ENCODE peak calls at places on chromosome 18, in seven cellular contexts. M, P, Q, K, U, F and L are unnamed samples.
A peak's percentile ranks its signal among the peaks of the same experiment; 100 is the strongest.

GRCh38 chr18:48836231-48836805 is 114.4 kb downstream of the SMAD7 start:
- DNase-seq in P (no peak), F (peak; percentile 40), K (no peak), Q (no peak), M (no peak), U (no peak), L (no peak)

GRCh38 chr18:24063121-24063731 is 48.7 kb downstream of the TTC39C start:
- DNase-seq in M (no peak), Q (no peak), U (peak; percentile 52), K (no peak), F (no peak), P (no peak), L (no peak)

GRCh38 chr18:51330148-51330547 is 132.7 kb upstream of the MEX3C start:
- DNase-seq in Q (no peak), M (no peak), K (no peak), F (no peak), U (peak; percentile 16), P (no peak), L (no peak)

GRCh38 chr18:49021433-49022129 is 70.8 kb upstream of the SMAD7 start:
- DNase-seq in U (peak; percentile 73), K (peak; percentile 84), F (peak; percentile 90), P (peak; percentile 40), Q (no peak), M (no peak), L (no peak)

GRCh38 chr18:41311571-41312240 is 643.3 kb upstream of the PIK3C3 start:
- DNase-seq in M (no peak), U (no peak), Q (no peak), F (no peak), K (no peak), P (no peak), L (no peak)

GRCh38 chr18:12304351-12305210 is 3.5 kb upstream of the TUBB6 start:
- DNase-seq in K (no peak), U (peak; percentile 93), Q (no peak), F (no peak), P (no peak), M (no peak), L (no peak)

GRCh38 chr18:58536534-58537271 is 92.2 kb downstream of the ALPK2 start:
- DNase-seq in F (no peak), U (no peak), P (no peak), K (peak; percentile 88), Q (no peak), M (no peak), L (no peak)

GRCh38 chr18:32095571-32096229 is 4.0 kb downstream of the RNF138 start:
- DNase-seq in P (no peak), K (no peak), F (no peak), M (no peak), Q (no peak), U (no peak), L (no peak)

GRCh38 chr18:76274470-76275289 is 220.4 kb downstream of the ZNF516 start:
- DNase-seq in K (peak; percentile 49), P (peak; percentile 85), M (no peak), Q (no peak), F (no peak), U (peak; percentile 8), L (no peak)

GRCh38 chr18:49839012-49839411 is 25.7 kb upstream of the ACAA2 start:
- DNase-seq in U (peak; percentile 73), M (no peak), K (no peak), P (no peak), Q (no peak), F (no peak), L (no peak)

GRCh38 chr18:48728204-48728833 is 189.5 kb downstream of the CTIF start:
- DNase-seq in K (no peak), P (no peak), Q (no peak), M (no peak), F (no peak), U (peak; percentile 83), L (no peak)

GRCh38 chr18:50654211-50654610 is 94.3 kb downstream of the MAPK4 start:
- DNase-seq in M (no peak), U (no peak), F (no peak), Q (no peak), P (no peak), K (no peak), L (no peak)

GRCh38 chr18:11962586-11962985 is 18.7 kb upstream of the IMPA2 start:
- DNase-seq in F (no peak), U (no peak), P (no peak), K (no peak), M (no peak), Q (no peak), L (no peak)

GRCh38 chr18:36188912-36189311 is 1.6 kb downstream of the MOCOS start:
- DNase-seq in Q (no peak), F (no peak), U (no peak), M (no peak), K (no peak), P (peak; percentile 31), L (no peak)

GRCh38 chr18:55981712-55982475 is 393.9 kb upstream of the TCF4 start:
- DNase-seq in P (no peak), F (no peak), U (no peak), M (no peak), K (no peak), Q (no peak), L (no peak)

GRCh38 chr18:55988537-55988936 is 400.5 kb upstream of the TCF4 start:
- DNase-seq in M (no peak), K (no peak), P (no peak), U (no peak), F (no peak), Q (no peak), L (no peak)

GRCh38 chr18:55982992-55983391 is 395.0 kb upstream of the TCF4 start:
- DNase-seq in M (no peak), P (no peak), K (no peak), U (peak; percentile 12), Q (no peak), F (no peak), L (no peak)

DNA sequence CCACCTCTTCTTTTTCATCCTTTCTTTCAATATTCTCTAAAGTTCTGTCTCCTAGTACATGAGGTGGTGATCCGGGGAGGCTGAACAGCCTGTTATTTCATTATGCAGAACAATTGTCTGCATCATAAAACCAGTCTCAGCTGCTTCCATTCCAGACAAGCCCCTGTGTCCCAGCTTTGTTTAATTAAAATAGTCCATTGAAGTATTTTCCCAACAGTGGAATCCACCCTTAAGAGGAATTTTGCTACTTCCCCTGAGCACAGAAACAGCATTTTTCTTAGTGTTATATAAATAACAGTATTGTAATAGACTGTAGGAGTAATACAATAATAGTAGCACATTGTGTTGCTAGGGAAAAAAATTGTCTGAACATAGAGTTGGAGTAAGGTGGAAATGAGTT is 395.4 kb upstream of the TCF4 start:
- DNase-seq in U (no peak), Q (no peak), F (no peak), M (no peak), P (no peak), K (no peak), L (no peak)
- H3K9me3 ChIP-seq in U (peaks cover 4% of the 10 kb centered on the region), Q (no peaks in the 10 kb centered on the region), F (no peaks in the 10 kb centered on the region), M (peaks cover 10% of the 10 kb centered on the region), P (peaks cover 14% of the 10 kb centered on the region), K (no peaks in the 10 kb centered on the region), L (no peaks in the 10 kb centered on the region)

DNA sequence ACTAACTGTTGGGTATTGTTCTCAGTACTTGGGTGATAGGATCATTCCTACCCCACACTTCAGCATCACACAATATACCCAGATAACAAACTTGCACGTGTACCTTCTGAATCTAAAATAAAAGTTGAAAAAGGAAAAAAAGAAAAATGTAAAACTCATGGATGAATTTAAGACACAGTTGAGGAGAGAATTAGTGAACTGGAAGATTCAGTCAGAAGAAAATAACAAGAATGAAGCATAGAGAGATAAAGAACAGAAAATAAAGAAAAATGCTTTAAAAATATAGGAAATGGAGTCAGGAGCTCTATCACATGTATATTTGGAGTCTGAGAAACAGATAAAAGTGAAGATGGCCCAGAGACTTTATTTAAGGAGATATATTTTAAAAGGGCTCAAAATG is 90.4 kb upstream of the SALL3 start:
- DNase-seq in U (no peak), F (no peak), P (no peak), Q (no peak), M (no peak), K (no peak), L (no peak)
- H3K9me3 ChIP-seq in U (peaks cover 9% of the 10 kb centered on the region), F (no peaks in the 10 kb centered on the region), P (peaks cover 25% of the 10 kb centered on the region), Q (peaks cover 15% of the 10 kb centered on the region), M (peaks cover 34% of the 10 kb centered on the region), K (peaks cover 16% of the 10 kb centered on the region), L (peaks cover 7% of the 10 kb centered on the region)

DNA sequence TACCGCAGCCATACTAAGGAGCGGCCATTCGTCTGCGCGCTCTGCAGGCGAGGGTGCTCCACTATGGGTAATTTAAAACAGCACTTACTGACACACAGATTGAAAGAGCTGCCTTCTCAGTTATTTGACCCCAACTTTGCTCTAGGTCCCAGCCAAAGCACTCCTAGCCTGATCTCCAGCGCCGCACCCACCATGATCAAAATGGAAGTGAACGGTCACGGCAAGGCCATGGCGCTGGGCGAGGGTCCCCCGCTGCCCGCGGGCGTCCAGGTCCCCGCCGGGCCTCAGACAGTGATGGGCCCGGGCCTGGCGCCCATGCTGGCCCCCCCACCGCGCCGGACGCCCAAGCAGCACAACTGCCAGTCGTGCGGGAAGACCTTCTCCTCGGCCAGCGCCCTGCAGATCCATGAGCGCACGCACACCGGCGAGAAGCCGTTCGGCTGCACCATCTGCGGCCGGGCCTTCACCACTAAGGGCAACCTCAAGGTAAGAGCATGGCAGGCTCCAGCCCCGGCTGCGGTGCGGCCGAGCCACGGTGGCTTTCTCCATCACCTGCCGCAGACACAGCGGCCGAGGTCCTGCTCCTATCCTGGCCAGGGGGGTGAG is 15.5 kb downstream of the SALL3 start:
- DNase-seq in M (no peak), K (no peak), P (no peak), F (no peak), Q (no peak), U (no peak), L (no peak)
- H3K9me3 ChIP-seq in M (no peaks in the 10 kb centered on the region), K (no peaks in the 10 kb centered on the region), P (no peaks in the 10 kb centered on the region), F (no peaks in the 10 kb centered on the region), Q (no peaks in the 10 kb centered on the region), U (no peaks in the 10 kb centered on the region), L (no peaks in the 10 kb centered on the region)

GRCh38 chr18:1002653-1003178 is 98.0 kb downstream of the ADCYAP1 start:
- DNase-seq in M (no peak), U (peak; percentile 28), F (no peak), K (no peak), P (no peak), Q (no peak), L (no peak)

GRCh38 chr18:1003499-1003898 is 98.8 kb downstream of the ADCYAP1 start:
- DNase-seq in Q (no peak), U (no peak), F (no peak), P (no peak), M (no peak), K (no peak), L (no peak)

GRCh38 chr18:1011342-1011741 is 106.7 kb downstream of the ADCYAP1 start:
- DNase-seq in P (no peak), M (no peak), F (no peak), K (no peak), Q (no peak), U (no peak), L (no peak)

GRCh38 chr18:1006965-1007364 is 102.3 kb downstream of the ADCYAP1 start:
- DNase-seq in M (no peak), K (no peak), P (no peak), Q (no peak), U (no peak), F (no peak), L (no peak)

GRCh38 chr18:1006309-1006708 is 101.6 kb downstream of the ADCYAP1 start:
- DNase-seq in K (no peak), Q (no peak), P (no peak), M (no peak), U (no peak), F (no peak), L (no peak)
- H3K9me3 ChIP-seq in K (peaks cover 3% of the 10 kb centered on the region), Q (no peaks in the 10 kb centered on the region), P (no peaks in the 10 kb centered on the region), M (no peaks in the 10 kb centered on the region), U (no peaks in the 10 kb centered on the region), F (no peaks in the 10 kb centered on the region), L (no peaks in the 10 kb centered on the region)